ENCODE peak calls at places on chromosome 21, in four cellular contexts. W is heart left ventricle, D is aorta, F is lower lobe of right lung. A is an unnamed sample.

GRCh38 chr21:37139154-37139553 is 66.1 kb downstream of the TTC3 start:
- ATAC-seq in W (no peak), D (no peak), F (no peak), A (no peak)

GRCh38 chr21:42424848-42425602 is 21.3 kb downstream of the UBASH3A start:
- ATAC-seq in D (no peak), F (peak; percentile 73), W (peak; percentile 57), A (no peak)

GRCh38 chr21:31408306-31409088 is 64.4 kb upstream of the TIAM1 start:
- ATAC-seq in F (peak; percentile 24), D (peak; percentile 43), W (peak; percentile 29), A (peak; percentile 50)

GRCh38 chr21:18987515-18988026 is 584.0 kb upstream of the TMPRSS15 start:
- ATAC-seq in W (no peak), F (no peak), D (no peak), A (no peak)

GRCh38 chr21:32131960-32132359 is 146.9 kb downstream of the MIS18A start:
- ATAC-seq in D (no peak), F (no peak), W (peak; percentile 79), A (no peak)

GRCh38 chr21:19999369-20000272 is 998.6 kb upstream of the NCAM2 start:
- ATAC-seq in F (no peak), D (no peak), W (no peak), A (no peak)

GRCh38 chr21:36630485-36631206 is 68.3 kb upstream of the SIM2 start:
- ATAC-seq in F (peak; percentile 79), D (no peak), W (peak; percentile 37), A (no peak)

GRCh38 chr21:37489553-37489952 is 123.0 kb downstream of the DYRK1A start:
- ATAC-seq in F (no peak), W (peak; percentile 68), D (no peak), A (no peak)

GRCh38 chr21:42191978-42192595 is 26.9 kb upstream of the ABCG1 start:
- ATAC-seq in W (no peak), D (no peak), F (no peak), A (no peak)

GRCh38 chr21:22311741-22312462 is 1313.7 kb downstream of the NCAM2 start:
- ATAC-seq in W (no peak), D (no peak), F (no peak), A (no peak)

GRCh38 chr21:33496345-33496744 is 4.8 kb upstream of the DNAJC28 start:
- ATAC-seq in F (no peak), W (no peak), D (no peak), A (no peak)

GRCh38 chr21:31111093-31111492 is 72.8 kb upstream of the KRTAP19-8 start:
- ATAC-seq in D (no peak), W (no peak), F (no peak), A (no peak)

GRCh38 chr21:41229527-41230248 is 61.7 kb downstream of the BACE2 start:
- ATAC-seq in W (no peak), D (no peak), F (no peak), A (no peak)

GRCh38 chr21:46559291-46559983 is 45.4 kb downstream of the S100B start:
- ATAC-seq in W (peak; percentile 27), D (peak; percentile 49), F (no peak), A (no peak)

GRCh38 chr21:25350056-25350455 is 257.2 kb downstream of the MRPL39 start:
- ATAC-seq in F (no peak), W (no peak), D (no peak), A (no peak)

GRCh38 chr21:15682182-15682895 is 47.4 kb upstream of the USP25 start:
- ATAC-seq in D (no peak), W (peak; percentile 20), F (peak; percentile 82), A (no peak)

GRCh38 chr21:24829397-24829796 is 777.9 kb downstream of the MRPL39 start:
- ATAC-seq in F (no peak), W (no peak), D (peak; percentile 29), A (no peak)

GRCh38 chr21:25457411-25457810 is 149.9 kb downstream of the MRPL39 start:
- ATAC-seq in W (peak; percentile 44), F (peak; percentile 87), D (peak; percentile 44), A (no peak)

GRCh38 chr21:41831453-41831831 is 47.7 kb downstream of the PRDM15 start:
- ATAC-seq in W (no peak), D (no peak), F (no peak), A (no peak)

GRCh38 chr21:41478319-41479177 is 29.4 kb downstream of the TMPRSS2 start:
- ATAC-seq in W (no peak), D (no peak), F (peak; percentile 79), A (no peak)

GRCh38 chr21:14080764-14081096 is 130.0 kb downstream of the LIPI start:
- ATAC-seq in W (no peak), F (no peak), D (no peak), A (no peak)

GRCh38 chr21:26117324-26117971 is 53.1 kb downstream of the APP start:
- ATAC-seq in D (no peak), W (no peak), F (no peak), A (no peak)

GRCh38 chr21:14533555-14534400 is 12.3 kb downstream of the SAMSN1 start:
- ATAC-seq in W (peak; percentile 11), F (peak; percentile 81), D (no peak), A (no peak)

GRCh38 chr21:42171091-42172053 is 47.6 kb upstream of the ABCG1 start:
- ATAC-seq in F (peak; percentile 16), W (peak; percentile 92), D (no peak), A (peak; percentile 73)

GRCh38 chr21:19256934-19257660 is 853.5 kb upstream of the TMPRSS15 start:
- ATAC-seq in W (peak; percentile 98), D (no peak), F (no peak), A (no peak)

DNA sequence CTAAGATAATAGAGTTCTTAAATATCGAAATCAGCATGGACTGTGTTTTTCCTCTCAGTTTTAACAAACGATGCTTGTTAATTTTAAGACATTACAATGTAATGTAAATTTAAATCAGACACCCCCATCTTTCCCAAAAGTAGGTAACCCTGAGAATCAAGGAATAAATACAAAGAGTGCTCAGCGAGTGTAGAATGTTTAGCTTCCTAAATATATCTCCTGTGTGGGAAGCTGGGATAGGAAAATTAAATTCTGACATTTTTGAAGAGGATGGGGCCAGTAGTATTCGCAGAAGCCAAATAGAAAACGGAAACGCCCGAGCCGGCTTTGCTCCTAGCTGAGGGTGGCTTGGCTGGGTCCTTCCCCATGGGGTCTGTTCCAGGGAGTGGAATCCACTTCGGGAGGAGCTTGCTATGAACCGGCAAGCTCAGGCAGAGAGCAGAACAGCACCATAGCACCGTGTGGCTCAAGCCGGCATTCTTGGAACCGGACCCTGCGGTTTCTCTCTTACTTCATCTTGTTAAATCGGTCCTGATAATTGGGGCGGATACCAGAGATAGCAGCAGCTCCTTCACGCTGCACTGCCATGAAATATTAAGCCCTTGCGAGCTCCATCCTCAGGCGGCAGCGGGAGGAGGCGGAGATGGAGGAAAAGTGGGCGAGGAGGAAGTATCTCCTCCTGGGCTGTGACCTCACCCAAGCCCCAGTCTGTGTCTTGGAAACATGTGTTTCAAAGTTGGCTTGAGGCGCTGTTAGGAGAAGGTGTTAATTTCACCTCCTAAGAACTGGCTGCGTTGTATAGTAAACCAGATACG is 24.9 kb downstream of the MAP3K7CL start:
- ATAC-seq in F (peak; percentile 87), W (peak; percentile 95), D (peak; percentile 85), A (peak; percentile 83)
- H3K4me3 ChIP-seq in F (peak overlapping the region; percentile 3), W (peak overlapping the region; percentile 43), D (peak overlapping the region; percentile 8), A (peak overlapping the region; percentile 36)

GRCh38 chr21:38631171-38631570 is 132.9 kb upstream of the ERG start:
- ATAC-seq in F (no peak), D (no peak), W (no peak), A (no peak)
- H3K4me3 ChIP-seq in F (no peak overlapping the region), D (no peak overlapping the region), W (no peak overlapping the region), A (no peak overlapping the region)

GRCh38 chr21:17785403-17785788 is 33.8 kb downstream of the C21orf91 start:
- ATAC-seq in D (no peak), F (no peak), W (no peak), A (no peak)
- H3K4me3 ChIP-seq in D (no peak overlapping the region), F (no peak overlapping the region), W (no peak overlapping the region), A (no peak overlapping the region)

GRCh38 chr21:45366476-45366875 is 38.5 kb upstream of the COL18A1 start:
- ATAC-seq in D (no peak), W (no peak), F (no peak), A (no peak)

GRCh38 chr21:45365608-45366241 is 39.2 kb upstream of the COL18A1 start:
- ATAC-seq in W (no peak), D (no peak), F (no peak), A (no peak)

GRCh38 chr21:45363921-45364463 is 41.0 kb upstream of the COL18A1 start:
- ATAC-seq in D (peak; percentile 89), W (peak; percentile 91), F (peak; percentile 74), A (peak; percentile 94)

GRCh38 chr21:45365186-45365607 is 39.8 kb upstream of the COL18A1 start:
- ATAC-seq in D (peak; percentile 0), W (no peak), F (no peak), A (no peak)

DNA sequence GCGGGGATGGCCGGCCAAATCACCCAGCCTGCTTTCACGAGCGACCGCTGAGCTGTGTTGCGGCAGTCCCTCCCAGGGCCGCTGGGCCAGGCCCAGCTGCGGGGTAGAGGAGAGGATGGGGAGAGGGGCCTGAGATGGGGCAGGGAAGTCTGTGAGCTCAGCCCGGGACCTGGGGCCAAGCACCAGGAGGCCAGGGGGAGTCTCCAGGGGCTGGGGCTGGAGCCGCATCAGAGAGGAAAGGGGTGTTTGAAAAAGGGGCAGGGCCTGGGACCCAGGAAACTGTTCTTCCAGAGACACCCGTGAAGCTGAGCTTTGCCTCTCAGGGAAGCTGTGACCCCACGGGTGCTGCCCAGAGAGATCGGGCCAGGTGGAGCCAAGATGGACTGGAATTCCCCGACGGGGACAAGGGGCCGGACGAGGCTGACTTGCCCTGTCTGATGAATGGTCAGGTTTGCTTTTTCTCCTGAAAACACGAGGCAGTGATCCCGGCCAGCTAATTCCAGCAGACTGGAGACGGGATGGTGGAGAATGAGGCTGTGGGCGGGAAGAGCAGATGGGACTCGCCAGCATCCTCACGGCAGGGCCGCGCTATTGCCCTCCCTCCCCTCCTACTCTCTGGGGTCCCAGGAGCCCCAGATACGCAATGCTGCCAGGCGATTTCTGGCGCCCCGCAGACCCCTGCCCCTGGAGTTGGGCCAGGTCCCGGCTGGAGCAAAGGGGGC is 40.3 kb upstream of the COL18A1 start:
- ATAC-seq in W (peak; percentile 47), D (peak; percentile 64), F (peak; percentile 9), A (peak; percentile 30)
- H3K4me3 ChIP-seq in W (peak overlapping the region; percentile 7), D (no peak overlapping the region), F (no peak overlapping the region), A (peak overlapping the region; percentile 28)

GRCh38 chr21:17527240-17527639 is 14.4 kb downstream of the CXADR start:
- ATAC-seq in W (peak; percentile 59), F (peak; percentile 95), D (no peak), A (no peak)
- H3K4me3 ChIP-seq in W (no peak overlapping the region), F (no peak overlapping the region), D (no peak overlapping the region), A (no peak overlapping the region)

DNA sequence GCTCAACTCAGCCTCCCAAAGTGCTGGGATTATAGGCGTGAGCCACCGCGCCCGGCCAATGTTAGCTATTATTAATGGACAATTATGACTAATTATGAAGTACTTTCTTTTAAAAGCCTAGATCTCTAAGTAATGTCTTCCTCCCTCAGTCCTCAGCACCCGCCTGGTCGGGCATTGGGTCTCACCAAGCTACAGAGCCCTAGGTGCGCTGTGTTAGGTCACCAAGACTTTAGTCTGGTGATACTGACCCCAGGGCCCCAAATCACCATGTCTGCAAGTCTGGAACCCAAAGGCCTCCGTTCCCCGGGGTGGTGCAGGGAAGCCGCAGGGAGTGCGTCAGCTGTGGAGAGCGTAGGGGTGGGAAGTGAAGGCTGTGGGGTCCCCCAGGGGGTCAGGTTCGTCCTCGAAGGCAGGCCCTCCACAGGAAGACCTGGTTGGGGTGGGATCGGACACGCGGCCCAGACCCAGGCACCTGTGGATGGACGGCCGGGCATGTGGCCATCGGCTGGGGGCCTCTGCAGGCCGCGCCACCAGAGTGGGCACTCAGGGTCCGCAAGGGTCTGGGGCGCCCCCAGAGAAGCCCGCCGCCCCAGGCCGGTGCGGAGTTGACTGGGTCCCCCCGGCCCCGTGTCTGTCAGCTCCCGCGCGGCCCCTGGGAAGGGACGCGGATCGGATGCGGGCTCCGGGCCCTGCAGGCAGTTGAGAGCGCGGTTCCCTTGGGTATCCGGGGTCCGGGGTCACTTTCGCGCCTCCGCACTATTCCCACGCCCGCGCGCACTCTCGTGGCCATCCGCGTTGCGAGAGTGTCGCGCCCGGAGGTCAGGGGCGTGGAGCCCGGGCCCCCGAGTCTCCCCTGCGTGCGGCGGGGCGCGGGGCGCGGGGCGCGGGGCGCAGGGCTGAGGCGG is 710 bp upstream of the PDXK start:
- ATAC-seq in D (peak; percentile 1), W (no peak), F (peak; percentile 9), A (no peak)
- H3K4me3 ChIP-seq in D (peak overlapping the region; percentile 24), W (peak overlapping the region; percentile 95), F (peak overlapping the region; percentile 98), A (peak overlapping the region; percentile 95)

A was measured in gastroesophageal sphincter.